ENCODE peak calls at places on chromosomes 6 and 20, in eight cellular contexts. One of them, this sample, is unnamed.
A peak's percentile ranks its signal among the peaks of the same experiment; 100 is the strongest.

GRCh38 chr6:125793863-125794262 is 3.1 kb downstream of the NCOA7 start:
- DNase-seq in ovary: no peak
- DNase-seq in esophagus muscularis mucosa: no peak
- DNase-seq in stomach: no peak
- DNase-seq in sigmoid colon: no peak
- DNase-seq in GM12878: no peak
- DNase-seq in K562: no peak
- DNase-seq in tibial nerve: no peak
- DNase-seq in this sample: no peak

GRCh38 chr6:53029262-53029661 is 34.2 kb upstream of the GSTA4 start:
- DNase-seq in ovary: no peak
- DNase-seq in tibial nerve: no peak
- DNase-seq in K562: no peak
- DNase-seq in esophagus muscularis mucosa: no peak
- DNase-seq in stomach: no peak
- DNase-seq in sigmoid colon: no peak
- DNase-seq in GM12878: no peak
- DNase-seq in this sample: no peak

GRCh38 chr20:45617591-45617990 is 11.9 kb upstream of the WFDC10A start:
- DNase-seq in GM12878: no peak
- DNase-seq in sigmoid colon: no peak
- DNase-seq in tibial nerve: no peak
- DNase-seq in esophagus muscularis mucosa: no peak
- DNase-seq in ovary: no peak
- DNase-seq in K562: no peak
- DNase-seq in stomach: no peak
- DNase-seq in this sample: no peak

GRCh38 chr6:41939848-41940758 is 1.5 kb downstream of the CCND3 start:
- DNase-seq in GM12878: no peak
- DNase-seq in sigmoid colon: peak; percentile 70
- DNase-seq in esophagus muscularis mucosa: no peak
- DNase-seq in ovary: no peak
- DNase-seq in K562: peak; percentile 59
- DNase-seq in stomach: peak; percentile 27
- DNase-seq in tibial nerve: no peak
- DNase-seq in this sample: no peak

GRCh38 chr6:131160254-131160758 is 25.0 kb downstream of the AKAP7 start:
- DNase-seq in esophagus muscularis mucosa: no peak
- DNase-seq in sigmoid colon: no peak
- DNase-seq in tibial nerve: no peak
- DNase-seq in ovary: no peak
- DNase-seq in GM12878: no peak
- DNase-seq in stomach: no peak
- DNase-seq in K562: no peak
- DNase-seq in this sample: no peak

GRCh38 chr6:47672816-47673215 is 25.6 kb upstream of the ADGRF4 start:
- DNase-seq in GM12878: no peak
- DNase-seq in esophagus muscularis mucosa: peak; percentile 75
- DNase-seq in ovary: no peak
- DNase-seq in sigmoid colon: no peak
- DNase-seq in stomach: no peak
- DNase-seq in tibial nerve: no peak
- DNase-seq in K562: no peak
- DNase-seq in this sample: no peak

GRCh38 chr6:52544325-52545022 is 32.4 kb downstream of the TRAM2 start:
- DNase-seq in tibial nerve: no peak
- DNase-seq in ovary: no peak
- DNase-seq in sigmoid colon: no peak
- DNase-seq in K562: no peak
- DNase-seq in stomach: no peak
- DNase-seq in esophagus muscularis mucosa: no peak
- DNase-seq in GM12878: no peak
- DNase-seq in this sample: no peak

GRCh38 chr6:108168501-108168979 is 2.7 kb downstream of the NR2E1 start:
- DNase-seq in K562: no peak
- DNase-seq in stomach: peak; percentile 42
- DNase-seq in ovary: no peak
- DNase-seq in GM12878: no peak
- DNase-seq in tibial nerve: no peak
- DNase-seq in esophagus muscularis mucosa: no peak
- DNase-seq in sigmoid colon: no peak
- DNase-seq in this sample: peak; percentile 89

GRCh38 chr6:41780623-41781301 is at the start of gene PRICKLE4:
- DNase-seq in K562: peak; percentile 84
- DNase-seq in ovary: peak; percentile 66
- DNase-seq in esophagus muscularis mucosa: no peak
- DNase-seq in stomach: peak; percentile 81
- DNase-seq in tibial nerve: no peak
- DNase-seq in sigmoid colon: peak; percentile 72
- DNase-seq in GM12878: no peak
- DNase-seq in this sample: peak; percentile 73

GRCh38 chr6:135851442-135852271 is at the start of gene PDE7B:
- DNase-seq in stomach: peak; percentile 77
- DNase-seq in K562: no peak
- DNase-seq in GM12878: no peak
- DNase-seq in ovary: peak; percentile 84
- DNase-seq in sigmoid colon: peak; percentile 90
- DNase-seq in tibial nerve: peak; percentile 69
- DNase-seq in esophagus muscularis mucosa: no peak
- DNase-seq in this sample: peak; percentile 90

GRCh38 chr6:135281227-135281626 is 100.1 kb downstream of the MYB start:
- DNase-seq in esophagus muscularis mucosa: no peak
- DNase-seq in stomach: no peak
- DNase-seq in ovary: no peak
- DNase-seq in K562: no peak
- DNase-seq in GM12878: no peak
- DNase-seq in tibial nerve: no peak
- DNase-seq in sigmoid colon: no peak
- DNase-seq in this sample: peak; percentile 61

DNA sequence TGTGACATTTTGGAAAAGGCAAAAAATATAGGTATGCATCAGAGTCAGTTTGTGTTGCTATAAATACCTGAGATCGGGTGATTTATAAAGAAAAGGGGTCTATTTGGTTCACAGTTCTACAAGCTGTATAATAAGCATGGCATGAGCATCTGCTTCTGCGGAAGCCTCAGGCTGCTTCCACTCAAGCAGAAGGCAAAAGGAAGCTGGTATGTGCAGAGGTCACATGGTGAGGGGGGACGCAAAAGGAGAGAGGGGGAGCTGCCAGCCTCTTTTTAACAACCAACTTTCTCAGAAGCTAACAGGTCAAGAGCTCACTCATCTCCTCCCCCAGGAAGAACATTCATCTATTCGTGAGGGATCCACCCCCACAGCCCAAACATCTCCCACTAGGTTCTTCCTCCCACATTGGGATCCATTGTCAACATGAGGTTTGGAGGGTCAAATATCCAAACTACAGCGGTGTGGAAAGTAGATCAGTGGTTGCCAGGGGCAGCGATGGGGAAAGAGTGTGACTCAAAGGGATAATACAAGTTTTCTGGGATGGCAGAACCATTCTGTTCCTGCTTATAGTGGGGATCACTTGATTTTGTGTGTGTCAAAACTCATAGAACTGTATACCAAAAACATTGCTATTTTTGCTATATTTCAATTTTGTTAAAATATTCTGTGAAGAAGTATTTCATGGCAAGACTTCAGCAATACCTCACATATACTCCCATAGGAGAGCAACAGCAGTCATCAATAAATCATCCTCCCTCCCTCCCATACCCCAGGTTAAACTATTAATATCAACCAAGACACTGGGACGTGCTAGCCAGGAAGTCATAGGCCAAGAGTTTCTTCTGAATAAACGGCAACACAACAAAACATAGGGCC is 9.9 kb upstream of the FAM50B start:
- DNase-seq in stomach: no peak
- DNase-seq in esophagus muscularis mucosa: no peak
- DNase-seq in sigmoid colon: no peak
- DNase-seq in GM12878: no peak
- DNase-seq in tibial nerve: no peak
- DNase-seq in K562: no peak
- DNase-seq in ovary: no peak
- DNase-seq in this sample: no peak
- TF ChIP-seq POLR2A in stomach: no peak
- TF ChIP-seq POLR2A in esophagus muscularis mucosa: no peak
- TF ChIP-seq POLR2A in sigmoid colon: no peak
- TF ChIP-seq POLR2A in GM12878: no peak
- TF ChIP-seq POLR2A in tibial nerve: no peak
- TF ChIP-seq POLR2A in K562: no peak
- TF ChIP-seq POLR2A in ovary: no peak
- TF ChIP-seq POLR2A in this sample: no peak

GRCh38 chr6:142567476-142567875 is 265.7 kb downstream of the ADGRG6 start:
- DNase-seq in sigmoid colon: no peak
- DNase-seq in K562: no peak
- DNase-seq in ovary: no peak
- DNase-seq in stomach: no peak
- DNase-seq in GM12878: no peak
- DNase-seq in tibial nerve: no peak
- DNase-seq in esophagus muscularis mucosa: no peak
- DNase-seq in this sample: no peak

GRCh38 chr6:142568857-142569597 is 267.2 kb downstream of the ADGRG6 start:
- DNase-seq in ovary: no peak
- DNase-seq in esophagus muscularis mucosa: no peak
- DNase-seq in tibial nerve: no peak
- DNase-seq in sigmoid colon: no peak
- DNase-seq in GM12878: no peak
- DNase-seq in stomach: no peak
- DNase-seq in K562: no peak
- DNase-seq in this sample: no peak

GRCh38 chr6:142566628-142567396 is 265.0 kb downstream of the ADGRG6 start:
- DNase-seq in tibial nerve: peak; percentile 28
- DNase-seq in sigmoid colon: no peak
- DNase-seq in K562: peak; percentile 79
- DNase-seq in stomach: peak; percentile 41
- DNase-seq in esophagus muscularis mucosa: no peak
- DNase-seq in GM12878: peak; percentile 11
- DNase-seq in ovary: no peak
- DNase-seq in this sample: peak; percentile 12

GRCh38 chr6:142569676-142570075 is 267.9 kb downstream of the ADGRG6 start:
- DNase-seq in tibial nerve: no peak
- DNase-seq in stomach: no peak
- DNase-seq in K562: no peak
- DNase-seq in esophagus muscularis mucosa: no peak
- DNase-seq in ovary: no peak
- DNase-seq in sigmoid colon: no peak
- DNase-seq in GM12878: no peak
- DNase-seq in this sample: no peak

GRCh38 chr6:142570221-142570671 is 268.4 kb downstream of the ADGRG6 start:
- DNase-seq in esophagus muscularis mucosa: no peak
- DNase-seq in stomach: peak; percentile 26
- DNase-seq in K562: no peak
- DNase-seq in tibial nerve: no peak
- DNase-seq in ovary: no peak
- DNase-seq in GM12878: no peak
- DNase-seq in sigmoid colon: no peak
- DNase-seq in this sample: no peak
- TF ChIP-seq EP300 in esophagus muscularis mucosa: no peak
- TF ChIP-seq EP300 in stomach: no peak
- TF ChIP-seq EP300 in K562: no peak
- TF ChIP-seq EP300 in tibial nerve: no peak
- TF ChIP-seq EP300 in ovary: no peak
- TF ChIP-seq EP300 in GM12878: no peak
- TF ChIP-seq EP300 in sigmoid colon: no peak
- TF ChIP-seq EP300 in this sample: no peak

DNA sequence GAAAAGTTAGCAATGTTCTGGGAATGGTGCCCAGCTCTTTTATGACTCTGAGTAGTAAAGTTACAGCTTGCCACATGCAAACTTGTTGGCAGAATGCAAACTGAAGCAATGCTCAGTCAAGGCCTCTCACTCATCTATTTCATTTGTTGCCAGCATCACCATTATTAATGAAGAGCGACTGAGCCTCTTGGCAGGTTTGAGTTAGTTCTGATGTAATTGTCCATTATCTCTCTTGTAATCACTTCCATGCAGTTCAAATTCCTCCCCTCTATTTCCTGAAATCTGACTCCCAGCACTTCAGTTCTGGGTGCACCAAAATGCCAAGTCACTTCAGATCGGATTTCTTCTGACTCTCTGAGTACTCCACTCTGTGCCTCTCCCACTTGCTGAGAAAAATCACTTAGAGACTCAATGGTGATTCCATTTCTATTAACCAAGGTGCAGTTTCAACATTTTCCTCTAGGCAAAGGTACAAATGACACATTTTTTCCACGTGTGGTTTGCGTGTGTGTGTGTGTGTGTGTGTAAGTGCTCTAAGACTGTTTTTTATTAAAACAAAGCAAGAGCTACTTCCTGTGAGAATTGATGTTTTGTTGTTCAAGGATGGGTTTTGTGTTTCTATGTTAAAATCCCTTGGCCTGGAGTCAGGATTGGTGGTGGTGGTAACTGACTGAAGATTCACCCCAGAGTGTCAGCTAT is 154.2 kb upstream of the STMND1 start:
- DNase-seq in K562: no peak
- DNase-seq in GM12878: no peak
- DNase-seq in tibial nerve: no peak
- DNase-seq in esophagus muscularis mucosa: no peak
- DNase-seq in ovary: no peak
- DNase-seq in stomach: no peak
- DNase-seq in sigmoid colon: peak; percentile 70
- DNase-seq in this sample: peak; percentile 35
- TF ChIP-seq CTCF in K562: no peak
- TF ChIP-seq CTCF in GM12878: no peak
- TF ChIP-seq CTCF in tibial nerve: no peak
- TF ChIP-seq CTCF in esophagus muscularis mucosa: no peak
- TF ChIP-seq CTCF in ovary: no peak
- TF ChIP-seq CTCF in stomach: no peak
- TF ChIP-seq CTCF in sigmoid colon: no peak
- TF ChIP-seq CTCF in this sample: no peak

DNA sequence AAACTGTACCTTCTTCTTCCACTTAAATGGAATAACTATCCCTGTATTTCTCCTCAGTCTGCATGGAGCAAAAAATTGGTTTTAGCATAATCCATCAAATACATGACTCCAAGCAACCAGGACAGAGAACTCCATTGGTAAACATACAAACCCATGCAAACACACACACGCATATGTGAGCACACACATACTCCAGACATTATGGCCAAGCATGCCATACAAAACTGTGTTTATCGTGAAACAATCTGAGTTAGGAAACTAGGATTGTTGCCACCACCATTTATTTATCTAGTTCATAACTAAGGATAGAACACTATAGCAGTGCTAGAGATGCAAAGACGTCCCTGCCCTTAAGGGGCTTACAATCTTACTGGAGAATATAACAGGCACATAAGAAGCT is 206.0 kb upstream of the SHLD1 start:
- DNase-seq in esophagus muscularis mucosa: no peak
- DNase-seq in GM12878: no peak
- DNase-seq in sigmoid colon: no peak
- DNase-seq in K562: no peak
- DNase-seq in ovary: no peak
- DNase-seq in stomach: no peak
- DNase-seq in tibial nerve: no peak
- DNase-seq in this sample: no peak
- TF ChIP-seq POLR2A in esophagus muscularis mucosa: no peak
- TF ChIP-seq POLR2A in GM12878: no peak
- TF ChIP-seq POLR2A in sigmoid colon: no peak
- TF ChIP-seq POLR2A in K562: no peak
- TF ChIP-seq POLR2A in ovary: no peak
- TF ChIP-seq POLR2A in stomach: no peak
- TF ChIP-seq POLR2A in tibial nerve: no peak
- TF ChIP-seq POLR2A in this sample: no peak

GRCh38 chr6:2376429-2377355 is 131.3 kb upstream of the GMDS start:
- DNase-seq in sigmoid colon: peak; percentile 74
- DNase-seq in stomach: no peak
- DNase-seq in ovary: no peak
- DNase-seq in GM12878: no peak
- DNase-seq in K562: no peak
- DNase-seq in tibial nerve: no peak
- DNase-seq in esophagus muscularis mucosa: no peak
- DNase-seq in this sample: no peak
- TF ChIP-seq EP300 in sigmoid colon: no peak
- TF ChIP-seq EP300 in stomach: no peak
- TF ChIP-seq EP300 in ovary: no peak
- TF ChIP-seq EP300 in GM12878: no peak
- TF ChIP-seq EP300 in K562: no peak
- TF ChIP-seq EP300 in tibial nerve: no peak
- TF ChIP-seq EP300 in esophagus muscularis mucosa: no peak
- TF ChIP-seq EP300 in this sample: no peak